ENCODE peak calls at places on chromosomes 13 and 19, in eight cellular contexts. U, V, Z, G, W, N, J and X are unnamed samples.

GRCh38 chr19:12140545-12141404 is 625 bp upstream of the ZNF20 start:
- DNase-seq in U (peak), V (peak), Z (peak), G (peak), W (peak), N (peak), J (peak), X (peak)

GRCh38 chr19:37914908-37915307 is 7.9 kb downstream of the SIPA1L3 start:
- DNase-seq in U (no peak), V (no peak), Z (no peak), G (no peak), W (no peak), N (no peak), J (no peak), X (no peak)

GRCh38 chr19:11721681-11722080 is 17.1 kb downstream of the ZNF823 start:
- DNase-seq in U (no peak), V (no peak), Z (no peak), G (no peak), W (no peak), N (no peak), J (no peak), X (no peak)

GRCh38 chr19:18202759-18203407 is 959 bp downstream of the RAB3A start:
- DNase-seq in U (peak), V (peak), Z (peak), G (peak), W (peak), N (no peak), J (no peak), X (peak)

GRCh38 chr19:13574933-13575332 is 68.7 kb upstream of the CACNA1A start:
- DNase-seq in U (no peak), V (no peak), Z (no peak), G (peak), W (no peak), N (no peak), J (no peak), X (no peak)

GRCh38 chr13:95128045-95128643 is 173.1 kb downstream of the ABCC4 start:
- DNase-seq in U (no peak), V (no peak), Z (no peak), G (no peak), W (no peak), N (no peak), J (peak), X (no peak)

GRCh38 chr13:49540552-49540951 is 44.8 kb downstream of the PHF11 start:
- DNase-seq in U (no peak), V (no peak), Z (no peak), G (peak), W (no peak), N (no peak), J (no peak), X (no peak)

GRCh38 chr13:30496147-30496546 is 30.4 kb upstream of the HMGB1 start:
- DNase-seq in U (no peak), V (no peak), Z (no peak), G (no peak), W (no peak), N (no peak), J (no peak), X (no peak)

GRCh38 chr19:19613456-19613855 is 5.0 kb downstream of the PBX4 start:
- DNase-seq in U (no peak), V (peak), Z (no peak), G (no peak), W (no peak), N (no peak), J (no peak), X (no peak)

GRCh38 chr19:5667751-5668271 is 12.5 kb downstream of the MICOS13 start:
- DNase-seq in U (no peak), V (no peak), Z (no peak), G (no peak), W (no peak), N (no peak), J (no peak), X (peak)

GRCh38 chr13:90105881-90106496 is 1241.5 kb upstream of the MIR17HG start:
- DNase-seq in U (no peak), V (no peak), Z (no peak), G (no peak), W (no peak), N (no peak), J (no peak), X (no peak)

GRCh38 chr19:55345101-55345817 is 5.6 kb downstream of the KMT5C start:
- DNase-seq in U (no peak), V (no peak), Z (no peak), G (no peak), W (no peak), N (no peak), J (no peak), X (no peak)

GRCh38 chr19:8811315-8812172 is 20.6 kb downstream of the ZNF558 start:
- DNase-seq in U (no peak), V (no peak), Z (no peak), G (no peak), W (no peak), N (no peak), J (no peak), X (no peak)

GRCh38 chr13:51453308-51453958 is 597 bp upstream of the INTS6 start:
- DNase-seq in U (peak), V (peak), Z (peak), G (peak), W (peak), N (peak), J (no peak), X (no peak)

GRCh38 chr13:91123456-91124127 is 223.9 kb upstream of the MIR17HG start:
- DNase-seq in U (no peak), V (no peak), Z (no peak), G (no peak), W (no peak), N (no peak), J (no peak), X (no peak)

GRCh38 chr13:91115776-91116175 is 231.7 kb upstream of the MIR17HG start:
- DNase-seq in U (no peak), V (no peak), Z (no peak), G (no peak), W (no peak), N (no peak), J (no peak), X (no peak)

GRCh38 chr13:97388385-97388784 is 45.6 kb upstream of the RAP2A start:
- DNase-seq in U (no peak), V (no peak), Z (no peak), G (no peak), W (no peak), N (no peak), J (no peak), X (no peak)

GRCh38 chr13:99313473-99313872 is 6.3 kb upstream of the GPR183 start:
- DNase-seq in U (no peak), V (no peak), Z (no peak), G (no peak), W (no peak), N (no peak), J (no peak), X (no peak)

GRCh38 chr13:24664726-24665409 is 15.3 kb upstream of the ATP12A start:
- DNase-seq in U (no peak), V (no peak), Z (no peak), G (no peak), W (no peak), N (no peak), J (no peak), X (no peak)

GRCh38 chr13:109012115-109012514 is 382.7 kb downstream of the MYO16 start:
- DNase-seq in U (no peak), V (no peak), Z (no peak), G (no peak), W (no peak), N (no peak), J (no peak), X (no peak)

GRCh38 chr13:114010401-114011101 is 36.7 kb upstream of the C13orf46 start:
- DNase-seq in U (no peak), V (no peak), Z (peak), G (no peak), W (peak), N (no peak), J (no peak), X (no peak)

GRCh38 chr13:61797397-61797796 is 381.7 kb upstream of the PCDH20 start:
- DNase-seq in U (no peak), V (no peak), Z (no peak), G (no peak), W (no peak), N (no peak), J (no peak), X (no peak)

GRCh38 chr13:33349996-33350826 is 64.7 kb upstream of the STARD13 start:
- DNase-seq in U (peak), V (peak), Z (peak), G (no peak), W (peak), N (peak), J (peak), X (peak)

GRCh38 chr19:39129116-39129515 is 3.5 kb downstream of the PAK4 start:
- DNase-seq in U (no peak), V (no peak), Z (no peak), G (no peak), W (no peak), N (no peak), J (no peak), X (no peak)

GRCh38 chr19:2424686-2425621 is 2.4 kb downstream of the TIMM13 start:
- DNase-seq in U (peak), V (no peak), Z (peak), G (no peak), W (peak), N (no peak), J (peak), X (no peak)

GRCh38 chr13:49063526-49063925 is 87.8 kb downstream of the FNDC3A start:
- DNase-seq in U (no peak), V (no peak), Z (no peak), G (no peak), W (no peak), N (no peak), J (no peak), X (no peak)

GRCh38 chr19:662962-663681 is at the start of gene RNF126:
- DNase-seq in U (peak), V (peak), Z (peak), G (peak), W (peak), N (peak), J (peak), X (peak)

GRCh38 chr19:660793-661426 is 2.1 kb downstream of the RNF126 start:
- DNase-seq in U (no peak), V (peak), Z (peak), G (no peak), W (no peak), N (no peak), J (peak), X (peak)

GRCh38 chr19:661427-662196 is 1.4 kb downstream of the RNF126 start:
- DNase-seq in U (no peak), V (peak), Z (peak), G (peak), W (no peak), N (no peak), J (peak), X (no peak)

GRCh38 chr19:663682-664117 is 686 bp upstream of the RNF126 start:
- DNase-seq in U (no peak), V (no peak), Z (no peak), G (no peak), W (no peak), N (no peak), J (no peak), X (no peak)

DNA sequence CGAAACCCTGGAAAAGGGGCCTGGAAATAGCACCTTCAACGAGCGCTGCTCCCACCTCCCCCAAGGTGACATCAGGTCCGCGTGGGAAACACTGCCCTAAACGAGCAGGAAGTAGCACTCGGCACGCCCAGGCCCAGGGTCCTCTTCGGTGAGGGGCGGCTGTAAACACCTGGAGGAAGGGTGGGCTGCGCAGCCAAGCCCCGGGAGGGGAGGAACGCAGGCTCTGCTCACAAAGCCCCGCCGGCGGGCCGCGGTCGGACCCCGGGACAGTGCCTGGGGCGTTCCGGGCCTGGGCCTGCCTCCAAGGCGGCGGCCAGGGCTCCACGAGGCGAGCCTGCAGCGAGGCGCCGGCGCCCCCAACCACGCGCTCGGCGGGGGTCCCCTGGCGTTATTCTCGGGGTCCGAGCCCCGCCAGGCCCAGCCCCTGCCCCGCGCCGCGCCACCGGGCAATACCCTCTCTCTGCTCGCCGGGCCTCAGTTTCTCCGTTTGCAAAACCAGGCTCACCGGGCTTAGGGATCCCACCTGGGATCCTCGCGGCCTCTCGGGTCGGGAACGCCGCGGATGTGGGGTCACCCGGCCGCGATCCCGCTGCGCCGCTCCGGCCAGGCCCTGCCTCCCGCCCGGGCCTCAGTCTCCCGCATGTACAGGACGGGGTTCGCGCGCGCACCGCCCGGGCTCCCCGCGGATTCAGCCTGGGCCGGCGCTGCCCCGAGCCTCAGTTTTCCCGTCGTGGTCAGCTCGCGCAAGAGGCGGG is 630 bp downstream of the RNF126 start:
- DNase-seq in U (no peak), V (peak), Z (peak), G (peak), W (no peak), N (no peak), J (peak), X (peak)
- TF ChIP-seq POLR2A in U (no peak), V (peak), Z (no peak), G (peak), W (no peak), N (no peak), J (no peak), X (no peak)

GRCh38 chr19:35177377-35178274 is 23.1 kb downstream of the FXYD5 start:
- DNase-seq in U (no peak), V (no peak), Z (no peak), G (no peak), W (no peak), N (no peak), J (no peak), X (no peak)
- TF ChIP-seq EP300 in U (no peak), V (no peak), Z (no peak), G (no peak), W (no peak), N (no peak), J (no peak), X (no peak)

GRCh38 chr19:49877020-49877878 is at the start of the genes AKT1S1 and TBC1D17:
- DNase-seq in U (peak), V (peak), Z (peak), G (peak), W (peak), N (peak), J (peak), X (peak)

GRCh38 chr19:49877879-49878743 is 609 bp downstream of the TBC1D17 start:
- DNase-seq in U (peak), V (peak), Z (peak), G (peak), W (peak), N (peak), J (peak), X (peak)

GRCh38 chr19:49875177-49875576 is 2.0 kb downstream of the AKT1S1 start:
- DNase-seq in U (peak), V (no peak), Z (no peak), G (no peak), W (no peak), N (no peak), J (no peak), X (no peak)

GRCh38 chr19:49875801-49876421 is 1.2 kb downstream of the AKT1S1 start:
- DNase-seq in U (peak), V (peak), Z (peak), G (peak), W (peak), N (peak), J (no peak), X (peak)

GRCh38 chr19:49876422-49877019 is 634 bp downstream of the AKT1S1 start:
- DNase-seq in U (peak), V (peak), Z (peak), G (peak), W (peak), N (peak), J (peak), X (peak)
- TF ChIP-seq POLR2A in U (peak), V (peak), Z (no peak), G (peak), W (no peak), N (no peak), J (no peak), X (peak)

GRCh38 chr19:45256836-45257235 is 5.8 kb downstream of the MARK4 start:
- DNase-seq in U (no peak), V (no peak), Z (no peak), G (no peak), W (no peak), N (no peak), J (no peak), X (no peak)

GRCh38 chr19:45251452-45252354 is 632 bp downstream of the MARK4 start:
- DNase-seq in U (peak), V (peak), Z (no peak), G (peak), W (peak), N (no peak), J (no peak), X (no peak)

GRCh38 chr19:45255611-45256157 is 4.6 kb downstream of the MARK4 start:
- DNase-seq in U (no peak), V (no peak), Z (no peak), G (peak), W (no peak), N (no peak), J (no peak), X (no peak)

GRCh38 chr19:45253396-45254027 is 2.4 kb downstream of the MARK4 start:
- DNase-seq in U (no peak), V (no peak), Z (no peak), G (no peak), W (no peak), N (no peak), J (no peak), X (no peak)

DNA sequence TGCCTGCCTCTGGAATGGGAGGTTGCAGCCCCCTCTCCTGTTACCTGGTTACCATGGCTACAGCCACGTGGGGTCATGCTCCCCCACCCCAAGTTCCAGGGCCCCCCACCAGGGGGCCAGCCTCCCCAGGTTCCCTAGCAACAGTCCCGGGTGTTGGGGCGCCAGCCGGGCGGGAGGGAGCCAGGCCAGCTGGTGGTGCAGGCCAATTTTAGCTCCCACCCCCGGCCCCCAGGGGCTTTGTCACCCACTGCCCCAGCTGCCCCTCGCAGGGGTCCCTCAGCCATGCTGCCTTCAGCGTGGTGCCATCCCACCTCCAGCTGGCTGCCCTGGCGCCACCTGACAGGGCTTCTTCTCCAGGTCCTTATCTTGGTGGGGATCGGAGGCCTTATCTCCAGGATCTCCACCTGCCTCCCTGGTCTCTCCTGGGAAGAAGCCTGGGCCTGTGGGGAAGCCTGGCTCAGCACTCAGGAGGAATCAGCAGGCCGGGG is 3.0 kb downstream of the MARK4 start:
- DNase-seq in U (no peak), V (no peak), Z (no peak), G (peak), W (no peak), N (no peak), J (no peak), X (peak)
- TF ChIP-seq EP300 in U (no peak), V (no peak), Z (no peak), G (no peak), W (no peak), N (no peak), J (no peak), X (no peak)

GRCh38 chr13:110869805-110870706 is 44.8 kb downstream of the ANKRD10 start:
- DNase-seq in U (peak), V (peak), Z (peak), G (peak), W (peak), N (peak), J (peak), X (peak)
- TF ChIP-seq POLR2A in U (no peak), V (no peak), Z (no peak), G (peak), W (no peak), N (no peak), J (no peak), X (no peak)

GRCh38 chr19:28409859-28410258 is 803.1 kb downstream of the UQCRFS1 start:
- DNase-seq in U (no peak), V (no peak), Z (no peak), G (no peak), W (no peak), N (no peak), J (no peak), X (no peak)
- TF ChIP-seq EP300 in U (no peak), V (no peak), Z (no peak), G (no peak), W (no peak), N (no peak), J (no peak), X (no peak)